ENCODE peak calls at places on chromosome 9, in four cellular contexts. W, U, H and V are unnamed samples.

GRCh38 chr9:114652776-114653555 is 4.6 kb downstream of the TEX53 start:
- DNase-seq in W (no peak), H (no peak), U (no peak), V (no peak)

GRCh38 chr9:86488794-86489193 is 134.6 kb upstream of the TUT7 start:
- DNase-seq in H (no peak), W (no peak), U (no peak), V (no peak)

GRCh38 chr9:2625427-2625826 is 3.8 kb downstream of the VLDLR start:
- DNase-seq in U (no peak), H (no peak), W (no peak), V (no peak)

GRCh38 chr9:31119882-31120481 is 1264.5 kb upstream of the ACO1 start:
- DNase-seq in H (no peak), U (peak), W (no peak), V (no peak)

GRCh38 chr9:125343518-125344284 is 82.1 kb downstream of the GAPVD1 start:
- DNase-seq in U (peak), W (no peak), H (no peak), V (peak)

GRCh38 chr9:137217276-137218211 is 4.5 kb downstream of the RNF208 start:
- DNase-seq in U (no peak), W (peak), H (no peak), V (no peak)

GRCh38 chr9:129550199-129550839 is 70.6 kb downstream of the C9orf50 start:
- DNase-seq in W (peak), H (no peak), U (peak), V (peak)

GRCh38 chr9:10411272-10411671 is 201.5 kb downstream of the PTPRD start:
- DNase-seq in W (no peak), H (no peak), U (no peak), V (no peak)

GRCh38 chr9:95023217-95024003 is 294.1 kb downstream of the FANCC start:
- DNase-seq in W (no peak), U (peak), H (no peak), V (peak)

GRCh38 chr9:16532681-16533450 is 337.6 kb downstream of the BNC2 start:
- DNase-seq in U (peak), W (no peak), H (no peak), V (no peak)

GRCh38 chr9:15246243-15246642 is 60.8 kb downstream of the TTC39B start:
- DNase-seq in U (no peak), H (no peak), W (no peak), V (no peak)

GRCh38 chr9:112380102-112380581 is at the start of gene HSDL2:
- DNase-seq in W (no peak), U (no peak), H (no peak), V (peak)

GRCh38 chr9:39588056-39588814 is 232.8 kb downstream of the SPATA31A1 start:
- DNase-seq in W (no peak), U (no peak), H (no peak), V (no peak)

GRCh38 chr9:9973062-9973461 is 639.7 kb downstream of the PTPRD start:
- DNase-seq in W (no peak), U (no peak), H (no peak), V (no peak)

GRCh38 chr9:35740243-35740642 is 7.8 kb downstream of the CREB3 start:
- DNase-seq in U (no peak), W (no peak), H (no peak), V (no peak)

GRCh38 chr9:97470076-97470475 is 31.4 kb upstream of the TMOD1 start:
- DNase-seq in W (no peak), H (no peak), U (no peak), V (no peak)

GRCh38 chr9:15306068-15306756 is 804 bp downstream of the TTC39B start:
- DNase-seq in W (peak), U (peak), H (peak), V (peak)

GRCh38 chr9:112097712-112098688 is 77.1 kb downstream of the SUSD1 start:
- DNase-seq in U (peak), H (no peak), W (peak), V (peak)

GRCh38 chr9:3409453-3409852 is 116.3 kb downstream of the RFX3 start:
- DNase-seq in W (no peak), H (no peak), U (no peak), V (no peak)

GRCh38 chr9:69758981-69759477 is 782 bp downstream of the PTAR1 start:
- DNase-seq in H (no peak), U (no peak), W (no peak), V (no peak)

GRCh38 chr9:70093944-70094343 is 50.3 kb downstream of the MAMDC2 start:
- DNase-seq in W (no peak), H (no peak), U (no peak), V (no peak)

GRCh38 chr9:78400496-78400895 is 103.6 kb downstream of the PSAT1 start:
- DNase-seq in H (no peak), W (no peak), U (no peak), V (no peak)

GRCh38 chr9:112028242-112029221 is 131.9 kb downstream of the UGCG start:
- DNase-seq in H (no peak), W (no peak), U (no peak), V (no peak)

GRCh38 chr9:135506327-135507103 is 6.0 kb downstream of the MRPS2 start:
- DNase-seq in U (no peak), H (no peak), W (no peak), V (no peak)

GRCh38 chr9:135507104-135508035 is 6.9 kb downstream of the MRPS2 start:
- DNase-seq in W (no peak), U (no peak), H (no peak), V (no peak)

GRCh38 chr9:135504262-135505229 is 4.1 kb downstream of the MRPS2 start:
- DNase-seq in W (peak), H (no peak), U (peak), V (peak)

GRCh38 chr9:135503371-135504261 is 3.1 kb downstream of the MRPS2 start:
- DNase-seq in H (no peak), U (no peak), W (no peak), V (no peak)

DNA sequence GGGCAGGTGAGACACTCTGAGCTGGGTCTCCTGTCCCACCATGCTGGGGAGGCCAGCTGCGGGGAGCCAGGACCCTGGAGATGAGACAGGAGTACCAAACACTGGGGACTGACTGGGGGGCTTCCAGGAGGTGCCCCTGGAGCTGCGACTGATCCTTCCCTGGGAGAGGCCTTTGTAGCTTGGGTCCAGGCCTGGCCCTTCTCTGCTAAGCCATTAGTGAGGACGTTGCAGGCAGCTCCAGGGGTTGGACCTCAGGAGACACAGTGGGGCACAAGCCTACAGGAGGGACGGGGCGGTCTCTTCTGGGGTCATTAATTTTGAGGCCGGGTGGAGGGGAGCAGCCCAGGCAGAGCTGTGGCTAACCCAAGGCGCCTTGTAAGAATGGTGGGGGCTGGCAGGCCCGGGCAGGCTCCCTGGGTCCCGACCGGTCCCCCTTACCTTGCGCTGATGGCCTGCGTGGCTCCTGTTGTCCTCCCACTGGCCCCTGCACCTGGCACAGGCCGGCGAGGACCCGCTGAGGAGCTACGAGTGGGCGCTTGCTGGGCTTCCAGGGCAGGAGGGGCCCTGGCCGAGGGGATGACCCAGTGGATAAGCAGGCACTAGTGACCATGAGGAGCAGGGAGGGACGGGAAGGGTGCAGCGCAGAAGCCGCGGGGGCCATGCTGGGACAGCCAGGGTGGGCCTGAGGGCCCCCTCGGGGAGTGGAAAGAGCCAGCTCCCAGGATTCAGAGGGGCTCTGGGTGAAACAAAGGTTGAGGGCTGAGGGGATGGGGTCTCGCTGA is 5.1 kb downstream of the MRPS2 start:
- DNase-seq in W (no peak), U (no peak), H (no peak), V (no peak)
- TF ChIP-seq POLR2A in W (no peak), U (no peak), H (no peak), V (no peak)

DNA sequence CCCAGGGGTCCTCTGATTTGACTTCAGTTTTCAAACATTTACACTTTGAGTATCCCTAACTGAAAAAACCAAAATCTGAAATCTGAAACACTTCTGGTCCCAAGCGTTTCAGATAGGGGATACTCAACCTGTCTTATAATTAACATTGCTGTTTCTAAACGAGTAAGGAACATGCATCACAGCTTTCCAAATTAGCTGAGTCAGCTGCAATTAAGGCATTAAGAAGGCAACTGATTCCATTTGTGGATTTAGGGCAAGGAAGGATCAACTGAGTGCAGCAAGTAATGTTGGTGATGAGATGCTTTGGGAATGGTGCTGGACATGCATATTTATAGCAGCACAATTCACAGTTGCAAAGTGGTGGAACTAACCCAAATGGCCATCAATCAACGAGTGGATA is 168.6 kb downstream of the ACER2 start:
- DNase-seq in U (no peak), W (no peak), H (no peak), V (no peak)
- TF ChIP-seq POLR2A in U (no peak), W (no peak), H (no peak), V (no peak)

GRCh38 chr9:121135642-121136041 is 60.9 kb downstream of the CNTRL start:
- DNase-seq in H (no peak), W (no peak), U (no peak), V (no peak)
- TF ChIP-seq POLR2A in H (no peak), W (no peak), U (no peak), V (no peak)

GRCh38 chr9:5500441-5501235 is 9.7 kb upstream of the PDCD1LG2 start:
- DNase-seq in H (no peak), U (peak), W (no peak), V (no peak)
- TF ChIP-seq POLR2A in H (no peak), U (peak), W (no peak), V (no peak)

DNA sequence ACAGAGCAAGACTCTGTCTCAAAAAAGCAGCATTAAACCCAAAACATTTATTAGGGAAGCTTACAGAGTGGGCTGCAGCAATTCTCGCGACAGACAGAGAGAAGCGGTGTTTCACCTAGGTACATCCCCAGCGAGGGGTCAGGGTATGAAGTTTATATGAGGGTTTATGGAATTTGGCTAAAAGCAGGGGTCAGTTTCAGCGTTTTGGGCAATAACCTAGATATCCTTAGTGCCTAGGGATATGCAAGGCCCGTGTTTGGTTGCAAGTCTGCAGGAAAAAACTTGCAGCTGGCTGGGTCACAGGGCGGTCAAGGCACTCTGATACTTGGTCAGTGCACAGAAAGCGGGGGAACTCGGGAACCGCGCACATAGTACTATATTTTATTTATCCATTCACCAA is 649 bp upstream of the GLE1 start:
- DNase-seq in U (no peak), H (no peak), W (no peak), V (no peak)
- TF ChIP-seq POLR2A in U (no peak), H (no peak), W (no peak), V (no peak)